ENCODE peak calls at places on chromosomes 3 and 15, in ten cellular contexts. R is PC-3, Q is tibial nerve, W is upper lobe of left lung, H is stomach, P is uterus, I is RWPE2, M is fibroblast of lung, J is lung, V is BJ. F is an unnamed sample. For H3K36me3, the result is how much of the 10 kb centered on the place peaks cover.

GRCh38 chr15:62601779-62602540 is 436.9 kb upstream of the C2CD4B start:
- DNase-seq in R (peak), Q (no peak), W (no peak), H (no peak), P (no peak), I (no peak), M (no peak), J (no peak), V (no peak), F (no peak)

GRCh38 chr3:49346797-49347251 is 7.0 kb upstream of the USP4 start:
- DNase-seq in R (peak), Q (no peak), W (no peak), H (no peak), P (no peak), I (peak), M (peak), J (no peak), V (no peak), F (no peak)

GRCh38 chr3:46093327-46093932 is 66.1 kb upstream of the XCR1 start:
- DNase-seq in R (no peak), Q (no peak), W (no peak), H (no peak), P (no peak), I (no peak), M (no peak), J (no peak), V (no peak), F (no peak)

GRCh38 chr3:16474920-16475319 is 38.6 kb downstream of the RFTN1 start:
- DNase-seq in R (no peak), Q (no peak), W (no peak), H (no peak), P (no peak), I (no peak), M (peak), J (no peak), V (no peak), F (no peak)

GRCh38 chr3:155195558-155195957 is 97.9 kb downstream of the STRIT1 start:
- DNase-seq in R (no peak), Q (no peak), W (no peak), H (no peak), P (no peak), I (no peak), M (no peak), J (no peak), V (no peak), F (no peak)

GRCh38 chr3:195241592-195242355 is 29.2 kb downstream of the XXYLT1 start:
- DNase-seq in R (no peak), Q (no peak), W (no peak), H (no peak), P (peak), I (no peak), M (no peak), J (no peak), V (no peak), F (peak)

GRCh38 chr3:34212671-34213070 is 414.2 kb downstream of the PDCD6IP start:
- DNase-seq in R (no peak), Q (peak), W (no peak), H (peak), P (no peak), I (no peak), M (peak), J (peak), V (no peak), F (no peak)

GRCh38 chr15:40430271-40430805 is 10.4 kb upstream of the BAHD1 start:
- DNase-seq in R (peak), Q (no peak), W (no peak), H (no peak), P (no peak), I (no peak), M (peak), J (no peak), V (no peak), F (no peak)

GRCh38 chr3:189186093-189186492 is 14.3 kb downstream of the TPRG1 start:
- DNase-seq in R (no peak), Q (peak), W (no peak), H (no peak), P (no peak), I (no peak), M (peak), J (peak), V (no peak), F (no peak)

GRCh38 chr3:8985876-8986275 is 22.6 kb upstream of the RAD18 start:
- DNase-seq in R (no peak), Q (no peak), W (no peak), H (no peak), P (no peak), I (no peak), M (no peak), J (no peak), V (no peak), F (no peak)

GRCh38 chr3:181933052-181933618 is 221.4 kb downstream of the SOX2 start:
- DNase-seq in R (no peak), Q (no peak), W (no peak), H (no peak), P (no peak), I (no peak), M (no peak), J (no peak), V (no peak), F (no peak)

GRCh38 chr15:85520650-85521049 is 140.2 kb downstream of the AKAP13 start:
- DNase-seq in R (no peak), Q (no peak), W (no peak), H (no peak), P (no peak), I (no peak), M (no peak), J (no peak), V (no peak), F (no peak)

GRCh38 chr15:34331809-34332208 is 5.8 kb downstream of the SLC12A6 start:
- DNase-seq in R (no peak), Q (no peak), W (no peak), H (no peak), P (no peak), I (no peak), M (peak), J (no peak), V (no peak), F (no peak)

GRCh38 chr3:30355622-30356021 is 250.8 kb upstream of the TGFBR2 start:
- DNase-seq in R (no peak), Q (no peak), W (no peak), H (no peak), P (no peak), I (no peak), M (peak), J (no peak), V (no peak), F (no peak)

GRCh38 chr15:64544450-64544849 is 84.1 kb downstream of the ZNF609 start:
- DNase-seq in R (no peak), Q (no peak), W (no peak), H (no peak), P (no peak), I (no peak), M (peak), J (no peak), V (no peak), F (no peak)

GRCh38 chr15:99446565-99447496 is 119.0 kb upstream of the MEF2A start:
- DNase-seq in R (no peak), Q (no peak), W (peak), H (peak), P (peak), I (no peak), M (no peak), J (no peak), V (no peak), F (peak)

GRCh38 chr3:188319569-188319968 is 165.6 kb downstream of the LPP start:
- DNase-seq in R (peak), Q (no peak), W (no peak), H (no peak), P (no peak), I (no peak), M (peak), J (no peak), V (no peak), F (no peak)

GRCh38 chr3:142897807-142898206 is 8.9 kb upstream of the PCOLCE2 start:
- DNase-seq in R (no peak), Q (no peak), W (no peak), H (no peak), P (no peak), I (no peak), M (no peak), J (no peak), V (no peak), F (no peak)

GRCh38 chr3:4418156-4418555 is 48.9 kb downstream of the SUMF1 start:
- DNase-seq in R (no peak), Q (no peak), W (no peak), H (no peak), P (no peak), I (no peak), M (no peak), J (no peak), V (no peak), F (no peak)

GRCh38 chr15:73331991-73332925 is 36.5 kb downstream of the HCN4 start:
- DNase-seq in R (no peak), Q (no peak), W (no peak), H (no peak), P (no peak), I (peak), M (no peak), J (no peak), V (no peak), F (no peak)

GRCh38 chr3:128266453-128266852 is 113.2 kb downstream of the EEFSEC start:
- DNase-seq in R (no peak), Q (no peak), W (no peak), H (no peak), P (no peak), I (no peak), M (no peak), J (no peak), V (no peak), F (no peak)

GRCh38 chr3:23810342-23811116 is 4.8 kb downstream of the UBE2E1 start:
- DNase-seq in R (peak), Q (peak), W (peak), H (peak), P (peak), I (no peak), M (peak), J (peak), V (no peak), F (peak)

GRCh38 chr3:23594897-23595670 is 210.7 kb upstream of the UBE2E1 start:
- DNase-seq in R (no peak), Q (no peak), W (no peak), H (no peak), P (no peak), I (no peak), M (no peak), J (no peak), V (no peak), F (no peak)

GRCh38 chr3:45564172-45564571 is 30.4 kb upstream of the LIMD1 start:
- DNase-seq in R (no peak), Q (no peak), W (no peak), H (no peak), P (no peak), I (no peak), M (no peak), J (no peak), V (no peak), F (no peak)

GRCh38 chr15:90362936-90363212 is 10.8 kb downstream of the ZNF774 start:
- DNase-seq in R (peak), Q (no peak), W (no peak), H (no peak), P (peak), I (no peak), M (peak), J (no peak), V (peak), F (no peak)

GRCh38 chr15:88775776-88776175 is 27.5 kb upstream of the ACAN start:
- DNase-seq in R (no peak), Q (no peak), W (no peak), H (no peak), P (no peak), I (no peak), M (no peak), J (no peak), V (no peak), F (no peak)

GRCh38 chr15:23372284-23372683 is 17.7 kb downstream of the GOLGA8S start:
- DNase-seq in R (no peak), Q (no peak), W (no peak), H (no peak), P (no peak), I (no peak), M (no peak), J (no peak), V (no peak), F (no peak)

GRCh38 chr3:28326458-28326926 is 22.0 kb upstream of the ZCWPW2 start:
- DNase-seq in R (no peak), Q (no peak), W (no peak), H (no peak), P (no peak), I (no peak), M (peak), J (no peak), V (no peak), F (peak)

GRCh38 chr3:169923189-169923588 is 11.8 kb downstream of the SAMD7 start:
- DNase-seq in R (no peak), Q (peak), W (no peak), H (peak), P (peak), I (no peak), M (peak), J (peak), V (no peak), F (no peak)

GRCh38 chr3:195165790-195166189 is 105.2 kb downstream of the XXYLT1 start:
- DNase-seq in R (no peak), Q (no peak), W (no peak), H (no peak), P (no peak), I (no peak), M (no peak), J (no peak), V (no peak), F (no peak)

GRCh38 chr3:126364731-126365301 is 7.6 kb upstream of the KLF15 start:
- DNase-seq in R (no peak), Q (peak), W (peak), H (no peak), P (no peak), I (peak), M (no peak), J (no peak), V (no peak), F (no peak)

GRCh38 chr3:12471228-12471627 is 13.1 kb upstream of the TSEN2 start:
- DNase-seq in R (peak), Q (no peak), W (no peak), H (no peak), P (no peak), I (no peak), M (no peak), J (no peak), V (no peak), F (no peak)

GRCh38 chr3:66738625-66739330 is 238.0 kb upstream of the LRIG1 start:
- DNase-seq in R (peak), Q (no peak), W (peak), H (no peak), P (no peak), I (no peak), M (peak), J (no peak), V (no peak), F (no peak)

GRCh38 chr3:59573911-59574310 is 524.1 kb upstream of the CFAP20DC start:
- DNase-seq in R (peak), Q (peak), W (no peak), H (no peak), P (peak), I (no peak), M (peak), J (no peak), V (no peak), F (no peak)

GRCh38 chr3:37198996-37199395 is 24.6 kb upstream of the LRRFIP2 start:
- DNase-seq in R (peak), Q (no peak), W (no peak), H (no peak), P (no peak), I (no peak), M (peak), J (no peak), V (no peak), F (no peak)

GRCh38 chr15:62444104-62445027 is 279.3 kb upstream of the C2CD4B start:
- DNase-seq in R (peak), Q (no peak), W (no peak), H (no peak), P (no peak), I (peak), M (peak), J (no peak), V (peak), F (no peak)

GRCh38 chr3:122001892-122002291 is 20.2 kb downstream of the ILDR1 start:
- DNase-seq in R (no peak), Q (no peak), W (no peak), H (no peak), P (no peak), I (no peak), M (no peak), J (no peak), V (no peak), F (no peak)

GRCh38 chr3:122005033-122005565 is 16.9 kb downstream of the ILDR1 start:
- DNase-seq in R (peak), Q (no peak), W (peak), H (no peak), P (no peak), I (no peak), M (no peak), J (no peak), V (no peak), F (no peak)

GRCh38 chr3:122004123-122004522 is 17.9 kb downstream of the ILDR1 start:
- DNase-seq in R (peak), Q (no peak), W (no peak), H (no peak), P (no peak), I (no peak), M (no peak), J (no peak), V (no peak), F (no peak)

GRCh38 chr3:122003112-122003511 is 18.9 kb downstream of the ILDR1 start:
- DNase-seq in R (no peak), Q (no peak), W (no peak), H (no peak), P (no peak), I (no peak), M (no peak), J (no peak), V (no peak), F (no peak)

DNA sequence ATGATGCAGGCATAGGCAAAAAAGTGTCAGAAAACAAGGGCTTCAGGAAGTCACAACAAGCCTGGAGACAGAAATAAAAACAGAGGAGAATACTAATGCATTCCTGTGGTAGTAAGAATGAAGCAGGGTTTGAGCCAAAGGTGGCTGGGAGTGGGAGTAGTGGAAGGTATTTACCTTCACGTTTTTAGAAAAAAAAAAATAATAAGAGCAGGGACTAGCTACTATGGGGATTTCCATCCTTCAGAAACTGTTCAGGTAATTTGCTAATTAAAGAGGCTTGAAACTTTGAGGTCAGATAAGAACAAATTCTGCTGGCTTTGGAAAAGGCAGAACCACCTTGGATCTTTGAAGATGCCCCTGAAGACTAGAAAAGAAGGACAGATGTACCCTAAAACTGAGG is 18.5 kb downstream of the ILDR1 start:
- DNase-seq in R (no peak), Q (no peak), W (no peak), H (no peak), P (no peak), I (no peak), M (peak), J (no peak), V (no peak), F (no peak)
- H3K4me3 ChIP-seq in R (no peak), Q (no peak), W (no peak), H (no peak), P (no peak), I (no peak), M (no peak), J (no peak), V (no peak), F (no peak)

DNA sequence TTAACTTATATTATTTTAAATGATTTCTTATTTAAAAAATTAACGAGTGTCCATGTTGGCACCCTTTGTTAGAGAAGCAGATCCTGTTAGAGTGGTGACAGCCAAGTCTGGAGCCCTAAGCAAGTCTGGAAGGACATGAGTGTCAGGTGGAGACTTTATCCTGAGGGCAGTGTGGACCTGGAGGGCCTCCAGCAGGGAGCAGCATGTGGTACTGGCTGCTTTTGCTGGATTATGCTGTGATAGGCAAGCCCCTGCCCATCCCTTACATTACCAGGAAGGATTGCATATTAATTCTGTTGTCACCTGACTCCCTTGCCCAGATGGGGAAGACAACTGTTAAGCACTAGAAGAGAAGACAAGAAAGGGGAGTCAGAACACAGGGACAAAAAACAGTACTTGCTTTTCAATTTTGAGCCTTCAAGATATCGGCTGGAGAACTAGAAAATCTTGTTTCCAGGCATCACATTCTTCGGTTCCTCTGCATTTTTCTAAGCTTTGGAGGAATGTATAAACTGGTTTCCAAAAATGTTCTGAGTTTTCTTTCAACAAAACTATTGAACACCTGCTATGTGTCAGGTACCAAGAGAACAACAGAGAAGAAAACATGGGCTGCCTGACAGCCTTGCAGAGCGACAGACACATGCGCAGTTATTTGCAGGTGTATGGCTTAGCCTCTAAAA is 22.7 kb downstream of the ZNF860 start:
- DNase-seq in R (peak), Q (no peak), W (no peak), H (no peak), P (no peak), I (no peak), M (no peak), J (no peak), V (no peak), F (no peak)
- TF ChIP-seq CTCF in R (peak), Q (no peak), W (no peak), H (no peak), P (no peak), I (no peak), M (no peak), J (no peak), V (no peak), F (no peak)

GRCh38 chr3:119457260-119457659 is 6.2 kb downstream of the TMEM39A start:
- DNase-seq in R (no peak), Q (no peak), W (no peak), H (no peak), P (no peak), I (no peak), M (no peak), J (no peak), V (no peak), F (no peak)
- H3K36me3 ChIP-seq in R (half or more), Q (under half), W (under half), H (half or more), P (under half), I (half or more), M (under half), J (half or more), V (under half), F (under half)

GRCh38 chr15:30979457-30979856 is 12.0 kb downstream of the MTMR10 start:
- DNase-seq in R (no peak), Q (no peak), W (no peak), H (no peak), P (no peak), I (no peak), M (no peak), J (no peak), V (no peak), F (no peak)

GRCh38 chr15:30984118-30984517 is 7.3 kb downstream of the MTMR10 start:
- DNase-seq in R (no peak), Q (no peak), W (no peak), H (no peak), P (no peak), I (no peak), M (peak), J (no peak), V (no peak), F (no peak)

GRCh38 chr15:30990036-30990435 is 1.4 kb downstream of the MTMR10 start:
- DNase-seq in R (no peak), Q (no peak), W (no peak), H (no peak), P (no peak), I (no peak), M (no peak), J (no peak), V (no peak), F (no peak)

GRCh38 chr15:30985081-30985531 is 6.3 kb downstream of the MTMR10 start:
- DNase-seq in R (no peak), Q (no peak), W (no peak), H (no peak), P (no peak), I (no peak), M (peak), J (no peak), V (no peak), F (no peak)

GRCh38 chr15:30984542-30984941 is 6.9 kb downstream of the MTMR10 start:
- DNase-seq in R (no peak), Q (no peak), W (no peak), H (no peak), P (no peak), I (no peak), M (no peak), J (no peak), V (no peak), F (no peak)
- H3K4me3 ChIP-seq in R (no peak), Q (no peak), W (no peak), H (no peak), P (no peak), I (no peak), M (no peak), J (no peak), V (no peak), F (no peak)